ENCODE peak calls at places on chromosomes 6 and 20, in six cellular contexts. One of them, this sample, is unnamed.

GRCh38 chr6:105493776-105494175 is 90.9 kb upstream of the PREP start:
- DNase-seq in stimulated activated CD4-positive, alpha-beta T cell treated with anti-CD3 and anti-CD28 coated beads, TNF-alpha, amount 100 ng/mL, for 1 hour: no peak
- DNase-seq in transverse colon: no peak
- DNase-seq in WTC11: no peak
- DNase-seq in ACHN: no peak
- DNase-seq in right cardiac atrium: no peak
- DNase-seq in this sample: no peak

GRCh38 chr6:137099689-137100398 is 55.1 kb upstream of the IL20RA start:
- DNase-seq in stimulated activated CD4-positive, alpha-beta T cell treated with anti-CD3 and anti-CD28 coated beads, TNF-alpha, amount 100 ng/mL, for 1 hour: no peak
- DNase-seq in transverse colon: no peak
- DNase-seq in WTC11: no peak
- DNase-seq in ACHN: no peak
- DNase-seq in right cardiac atrium: no peak
- DNase-seq in this sample: no peak

GRCh38 chr6:166494757-166495486 is 91.6 kb downstream of the RAMACL start:
- DNase-seq in stimulated activated CD4-positive, alpha-beta T cell treated with anti-CD3 and anti-CD28 coated beads, TNF-alpha, amount 100 ng/mL, for 1 hour: no peak
- DNase-seq in transverse colon: no peak
- DNase-seq in WTC11: no peak
- DNase-seq in ACHN: no peak
- DNase-seq in right cardiac atrium: no peak
- DNase-seq in this sample: no peak

GRCh38 chr6:1020837-1021236 is 291.1 kb upstream of the FOXQ1 start:
- DNase-seq in stimulated activated CD4-positive, alpha-beta T cell treated with anti-CD3 and anti-CD28 coated beads, TNF-alpha, amount 100 ng/mL, for 1 hour: no peak
- DNase-seq in transverse colon: no peak
- DNase-seq in WTC11: no peak
- DNase-seq in ACHN: no peak
- DNase-seq in right cardiac atrium: no peak
- DNase-seq in this sample: no peak

GRCh38 chr6:114061116-114061515 is 90.2 kb upstream of the HDAC2 start:
- DNase-seq in stimulated activated CD4-positive, alpha-beta T cell treated with anti-CD3 and anti-CD28 coated beads, TNF-alpha, amount 100 ng/mL, for 1 hour: no peak
- DNase-seq in transverse colon: no peak
- DNase-seq in WTC11: no peak
- DNase-seq in ACHN: no peak
- DNase-seq in right cardiac atrium: no peak
- DNase-seq in this sample: no peak

GRCh38 chr6:105569706-105570105 is 166.8 kb upstream of the PREP start:
- DNase-seq in stimulated activated CD4-positive, alpha-beta T cell treated with anti-CD3 and anti-CD28 coated beads, TNF-alpha, amount 100 ng/mL, for 1 hour: no peak
- DNase-seq in transverse colon: no peak
- DNase-seq in WTC11: no peak
- DNase-seq in ACHN: no peak
- DNase-seq in right cardiac atrium: no peak
- DNase-seq in this sample: no peak

GRCh38 chr6:149213829-149214228 is 103.7 kb upstream of the TAB2 start:
- DNase-seq in stimulated activated CD4-positive, alpha-beta T cell treated with anti-CD3 and anti-CD28 coated beads, TNF-alpha, amount 100 ng/mL, for 1 hour: no peak
- DNase-seq in transverse colon: no peak
- DNase-seq in WTC11: no peak
- DNase-seq in ACHN: no peak
- DNase-seq in right cardiac atrium: no peak
- DNase-seq in this sample: no peak

GRCh38 chr6:105911106-105911629 is 175.0 kb upstream of the PRDM1 start:
- DNase-seq in stimulated activated CD4-positive, alpha-beta T cell treated with anti-CD3 and anti-CD28 coated beads, TNF-alpha, amount 100 ng/mL, for 1 hour: no peak
- DNase-seq in transverse colon: peak
- DNase-seq in WTC11: no peak
- DNase-seq in ACHN: no peak
- DNase-seq in right cardiac atrium: no peak
- DNase-seq in this sample: peak

GRCh38 chr6:121645100-121645745 is 209.8 kb downstream of the GJA1 start:
- DNase-seq in stimulated activated CD4-positive, alpha-beta T cell treated with anti-CD3 and anti-CD28 coated beads, TNF-alpha, amount 100 ng/mL, for 1 hour: no peak
- DNase-seq in transverse colon: no peak
- DNase-seq in WTC11: no peak
- DNase-seq in ACHN: no peak
- DNase-seq in right cardiac atrium: no peak
- DNase-seq in this sample: no peak

GRCh38 chr6:154683756-154684523 is 49.3 kb upstream of the SCAF8 start:
- DNase-seq in stimulated activated CD4-positive, alpha-beta T cell treated with anti-CD3 and anti-CD28 coated beads, TNF-alpha, amount 100 ng/mL, for 1 hour: no peak
- DNase-seq in transverse colon: no peak
- DNase-seq in WTC11: no peak
- DNase-seq in ACHN: no peak
- DNase-seq in right cardiac atrium: no peak
- DNase-seq in this sample: no peak

GRCh38 chr6:121223212-121223611 is 111.1 kb downstream of the TBC1D32 start:
- DNase-seq in stimulated activated CD4-positive, alpha-beta T cell treated with anti-CD3 and anti-CD28 coated beads, TNF-alpha, amount 100 ng/mL, for 1 hour: no peak
- DNase-seq in transverse colon: no peak
- DNase-seq in WTC11: no peak
- DNase-seq in ACHN: no peak
- DNase-seq in right cardiac atrium: no peak
- DNase-seq in this sample: no peak

GRCh38 chr20:63874254-63874653 is 9.2 kb downstream of the TPD52L2 start:
- DNase-seq in stimulated activated CD4-positive, alpha-beta T cell treated with anti-CD3 and anti-CD28 coated beads, TNF-alpha, amount 100 ng/mL, for 1 hour: no peak
- DNase-seq in transverse colon: no peak
- DNase-seq in WTC11: no peak
- DNase-seq in ACHN: no peak
- DNase-seq in right cardiac atrium: peak
- DNase-seq in this sample: no peak

GRCh38 chr6:18047406-18047805 is 60.0 kb upstream of the KIF13A start:
- DNase-seq in stimulated activated CD4-positive, alpha-beta T cell treated with anti-CD3 and anti-CD28 coated beads, TNF-alpha, amount 100 ng/mL, for 1 hour: no peak
- DNase-seq in transverse colon: no peak
- DNase-seq in WTC11: no peak
- DNase-seq in ACHN: no peak
- DNase-seq in right cardiac atrium: no peak
- DNase-seq in this sample: no peak

GRCh38 chr6:13715444-13715883 is 3.8 kb upstream of the RANBP9 start:
- DNase-seq in stimulated activated CD4-positive, alpha-beta T cell treated with anti-CD3 and anti-CD28 coated beads, TNF-alpha, amount 100 ng/mL, for 1 hour: no peak
- DNase-seq in transverse colon: no peak
- DNase-seq in WTC11: no peak
- DNase-seq in ACHN: no peak
- DNase-seq in right cardiac atrium: no peak
- DNase-seq in this sample: no peak

GRCh38 chr6:13733178-13733851 is 21.7 kb upstream of the RANBP9 start:
- DNase-seq in stimulated activated CD4-positive, alpha-beta T cell treated with anti-CD3 and anti-CD28 coated beads, TNF-alpha, amount 100 ng/mL, for 1 hour: no peak
- DNase-seq in transverse colon: peak
- DNase-seq in WTC11: no peak
- DNase-seq in ACHN: peak
- DNase-seq in right cardiac atrium: peak
- DNase-seq in this sample: peak

GRCh38 chr6:46993846-46994245 is 48.3 kb downstream of the ADGRF1 start:
- DNase-seq in stimulated activated CD4-positive, alpha-beta T cell treated with anti-CD3 and anti-CD28 coated beads, TNF-alpha, amount 100 ng/mL, for 1 hour: no peak
- DNase-seq in transverse colon: no peak
- DNase-seq in WTC11: no peak
- DNase-seq in ACHN: peak
- DNase-seq in right cardiac atrium: no peak
- DNase-seq in this sample: no peak

GRCh38 chr6:28710466-28711191 is 184.9 kb downstream of the GPX5 start:
- DNase-seq in stimulated activated CD4-positive, alpha-beta T cell treated with anti-CD3 and anti-CD28 coated beads, TNF-alpha, amount 100 ng/mL, for 1 hour: no peak
- DNase-seq in transverse colon: no peak
- DNase-seq in WTC11: peak
- DNase-seq in ACHN: no peak
- DNase-seq in right cardiac atrium: no peak
- DNase-seq in this sample: no peak

GRCh38 chr6:112416885-112417284 is 69.8 kb downstream of the RFPL4B start:
- DNase-seq in stimulated activated CD4-positive, alpha-beta T cell treated with anti-CD3 and anti-CD28 coated beads, TNF-alpha, amount 100 ng/mL, for 1 hour: no peak
- DNase-seq in transverse colon: no peak
- DNase-seq in WTC11: no peak
- DNase-seq in ACHN: no peak
- DNase-seq in right cardiac atrium: peak
- DNase-seq in this sample: peak

GRCh38 chr6:39453236-39453635 is 130.7 kb upstream of the KCNK16 start:
- DNase-seq in stimulated activated CD4-positive, alpha-beta T cell treated with anti-CD3 and anti-CD28 coated beads, TNF-alpha, amount 100 ng/mL, for 1 hour: no peak
- DNase-seq in transverse colon: no peak
- DNase-seq in WTC11: no peak
- DNase-seq in ACHN: no peak
- DNase-seq in right cardiac atrium: no peak
- DNase-seq in this sample: no peak

GRCh38 chr6:144063744-144064401 is 31.5 kb downstream of the SF3B5 start:
- DNase-seq in stimulated activated CD4-positive, alpha-beta T cell treated with anti-CD3 and anti-CD28 coated beads, TNF-alpha, amount 100 ng/mL, for 1 hour: peak
- DNase-seq in transverse colon: peak
- DNase-seq in WTC11: peak
- DNase-seq in ACHN: peak
- DNase-seq in right cardiac atrium: peak
- DNase-seq in this sample: peak

GRCh38 chr20:19699132-19699971 is 58.7 kb upstream of the RIN2 start:
- DNase-seq in stimulated activated CD4-positive, alpha-beta T cell treated with anti-CD3 and anti-CD28 coated beads, TNF-alpha, amount 100 ng/mL, for 1 hour: no peak
- DNase-seq in transverse colon: no peak
- DNase-seq in WTC11: no peak
- DNase-seq in ACHN: peak
- DNase-seq in right cardiac atrium: no peak
- DNase-seq in this sample: no peak

GRCh38 chr6:168676552-168677317 is 235.8 kb downstream of the SMOC2 start:
- DNase-seq in stimulated activated CD4-positive, alpha-beta T cell treated with anti-CD3 and anti-CD28 coated beads, TNF-alpha, amount 100 ng/mL, for 1 hour: no peak
- DNase-seq in transverse colon: no peak
- DNase-seq in WTC11: no peak
- DNase-seq in ACHN: no peak
- DNase-seq in right cardiac atrium: no peak
- DNase-seq in this sample: no peak

GRCh38 chr6:38973178-38974057 is 75.2 kb upstream of the GLP1R start:
- DNase-seq in stimulated activated CD4-positive, alpha-beta T cell treated with anti-CD3 and anti-CD28 coated beads, TNF-alpha, amount 100 ng/mL, for 1 hour: no peak
- DNase-seq in transverse colon: no peak
- DNase-seq in WTC11: no peak
- DNase-seq in ACHN: peak
- DNase-seq in right cardiac atrium: no peak
- DNase-seq in this sample: no peak

GRCh38 chr6:43803783-43804549 is 34.0 kb downstream of the VEGFA start:
- DNase-seq in stimulated activated CD4-positive, alpha-beta T cell treated with anti-CD3 and anti-CD28 coated beads, TNF-alpha, amount 100 ng/mL, for 1 hour: no peak
- DNase-seq in transverse colon: peak
- DNase-seq in WTC11: no peak
- DNase-seq in ACHN: peak
- DNase-seq in right cardiac atrium: no peak
- DNase-seq in this sample: no peak

GRCh38 chr6:111775145-111775936 is 97.9 kb downstream of the FYN start:
- DNase-seq in stimulated activated CD4-positive, alpha-beta T cell treated with anti-CD3 and anti-CD28 coated beads, TNF-alpha, amount 100 ng/mL, for 1 hour: no peak
- DNase-seq in transverse colon: no peak
- DNase-seq in WTC11: no peak
- DNase-seq in ACHN: no peak
- DNase-seq in right cardiac atrium: no peak
- DNase-seq in this sample: no peak

GRCh38 chr6:82959385-82959941 is 106.2 kb downstream of the UBE3D start:
- DNase-seq in stimulated activated CD4-positive, alpha-beta T cell treated with anti-CD3 and anti-CD28 coated beads, TNF-alpha, amount 100 ng/mL, for 1 hour: no peak
- DNase-seq in transverse colon: no peak
- DNase-seq in WTC11: peak
- DNase-seq in ACHN: peak
- DNase-seq in right cardiac atrium: no peak
- DNase-seq in this sample: no peak

This sample was measured in left ventricle myocardium superior.